ENCODE peak calls at places on chromosomes 16 and 17, in nine cellular contexts. H, I, J, R, B, Q, F, E and K are unnamed samples.
A peak's percentile ranks its signal among the peaks of the same experiment; 100 is the strongest.

GRCh38 chr17:82791532-82791931 is 39.7 kb downstream of the TBCD start:
- DNase-seq in H (peak; percentile 97), E (no peak), B (no peak), Q (peak; percentile 36), F (peak; percentile 96), J (no peak), I (no peak), R (no peak), K (no peak)

GRCh38 chr17:47324224-47325020 is 667 bp downstream of the EFCAB13 start:
- DNase-seq in I (peak; percentile 15), R (peak; percentile 85), H (peak; percentile 83), B (peak; percentile 57), F (peak; percentile 42), J (peak; percentile 77), Q (peak; percentile 18), E (peak; percentile 24), K (peak; percentile 38)

GRCh38 chr17:67813803-67814180 is 11.5 kb upstream of the BPTF start:
- DNase-seq in H (no peak), I (no peak), Q (no peak), B (no peak), F (no peak), J (no peak), E (no peak), R (no peak), K (no peak)

GRCh38 chr16:87754535-87754934 is 11.3 kb downstream of the KLHDC4 start:
- DNase-seq in I (no peak), H (no peak), Q (no peak), J (no peak), R (no peak), E (no peak), F (no peak), B (no peak), K (no peak)

GRCh38 chr17:35376245-35376644 is 2.8 kb upstream of the SLFN11 start:
- DNase-seq in H (peak; percentile 35), J (no peak), F (no peak), Q (peak; percentile 38), E (no peak), R (no peak), I (no peak), B (no peak), K (no peak)

GRCh38 chr16:13060932-13061331 is 159.5 kb downstream of the SHISA9 start:
- DNase-seq in R (no peak), B (no peak), H (no peak), E (no peak), I (no peak), Q (no peak), F (no peak), J (no peak), K (no peak)

GRCh38 chr17:13362341-13363122 is 239.2 kb downstream of the HS3ST3A1 start:
- DNase-seq in F (peak; percentile 25), Q (peak; percentile 60), H (peak; percentile 78), B (no peak), R (no peak), J (no peak), I (no peak), E (no peak), K (no peak)

GRCh38 chr17:19338031-19338990 is 24.2 kb downstream of the B9D1 start:
- DNase-seq in I (peak; percentile 38), F (peak; percentile 54), H (peak; percentile 66), E (peak; percentile 26), R (peak; percentile 86), B (peak; percentile 71), J (peak; percentile 77), Q (peak; percentile 22), K (peak; percentile 55)

GRCh38 chr17:63549289-63549945 is 860 bp upstream of the DCAF7 start:
- DNase-seq in R (no peak), I (no peak), H (no peak), E (no peak), J (no peak), B (no peak), Q (no peak), F (no peak), K (no peak)

GRCh38 chr16:14199624-14200023 is 128.5 kb downstream of the MRTFB start:
- DNase-seq in Q (peak; percentile 37), E (no peak), H (no peak), B (no peak), R (no peak), F (peak; percentile 66), J (no peak), I (no peak), K (no peak)

GRCh38 chr17:42023524-42024349 is 3.8 kb downstream of the NKIRAS2 start:
- DNase-seq in B (no peak), F (no peak), I (no peak), E (no peak), H (no peak), J (no peak), Q (no peak), R (no peak), K (no peak)

GRCh38 chr16:1691276-1691675 is 13.2 kb downstream of the JPT2 start:
- DNase-seq in H (peak; percentile 71), I (no peak), B (no peak), J (no peak), F (peak; percentile 42), E (no peak), R (no peak), Q (peak; percentile 19), K (no peak)

GRCh38 chr16:21167360-21167759 is 8.9 kb downstream of the LDAF1 start:
- DNase-seq in H (peak; percentile 100), J (no peak), E (no peak), I (no peak), B (no peak), Q (peak; percentile 90), F (peak; percentile 90), R (no peak), K (peak; percentile 24)

GRCh38 chr17:58741121-58741625 is 14.5 kb upstream of the PPM1E start:
- DNase-seq in H (no peak), E (no peak), B (no peak), J (no peak), R (no peak), Q (peak; percentile 17), F (no peak), I (no peak), K (no peak)

GRCh38 chr17:71966055-71966454 is 154.8 kb upstream of the SOX9 start:
- DNase-seq in F (peak; percentile 11), H (no peak), I (no peak), B (no peak), J (no peak), E (no peak), R (no peak), Q (no peak), K (no peak)

GRCh38 chr16:11604783-11605563 is 18.3 kb upstream of the LITAF start:
- DNase-seq in H (no peak), E (no peak), F (no peak), Q (no peak), I (no peak), J (no peak), R (peak; percentile 77), B (no peak), K (no peak)

GRCh38 chr17:2634361-2634960 is 41.0 kb downstream of the PAFAH1B1 start:
- DNase-seq in B (no peak), J (peak; percentile 38), I (no peak), Q (peak; percentile 23), R (no peak), H (peak; percentile 89), F (peak; percentile 84), E (no peak), K (peak; percentile 97)

GRCh38 chr17:19876524-19877161 is 8.9 kb upstream of the ULK2 start:
- DNase-seq in R (no peak), Q (no peak), E (no peak), J (peak; percentile 56), F (no peak), H (no peak), I (no peak), B (peak; percentile 65), K (no peak)

GRCh38 chr17:62794666-62794971 is 13.5 kb downstream of the MARCHF10 start:
- DNase-seq in E (no peak), J (no peak), R (no peak), H (no peak), B (no peak), I (no peak), Q (no peak), F (no peak), K (no peak)

GRCh38 chr17:36746654-36747053 is 145.3 kb downstream of the MRM1 start:
- DNase-seq in B (no peak), F (no peak), R (no peak), H (no peak), Q (no peak), I (no peak), J (no peak), E (no peak), K (no peak)

GRCh38 chr17:82963104-82963950 is 116.1 kb upstream of the METRNL start:
- DNase-seq in F (peak; percentile 87), B (peak; percentile 31), J (peak; percentile 56), E (no peak), Q (peak; percentile 84), I (no peak), R (peak; percentile 94), H (no peak), K (no peak)

GRCh38 chr16:83675136-83675535 is 132.6 kb upstream of the HSBP1 start:
- DNase-seq in F (peak; percentile 49), R (no peak), E (no peak), B (no peak), I (no peak), J (no peak), H (no peak), Q (peak; percentile 25), K (no peak)

GRCh38 chr17:66654341-66654740 is 180.6 kb upstream of the CACNG5 start:
- DNase-seq in Q (peak; percentile 67), R (no peak), J (no peak), B (no peak), I (no peak), E (no peak), H (no peak), F (peak; percentile 16), K (no peak)

GRCh38 chr16:65278874-65279273 is 157.0 kb upstream of the CDH11 start:
- DNase-seq in R (no peak), H (no peak), E (no peak), F (no peak), B (no peak), I (no peak), Q (no peak), J (no peak), K (no peak)

GRCh38 chr16:51932317-51932716 is 614.6 kb downstream of the TOX3 start:
- DNase-seq in E (no peak), R (no peak), H (no peak), J (no peak), I (no peak), Q (no peak), B (no peak), F (no peak), K (no peak)

GRCh38 chr17:32461853-32462617 is 17.7 kb downstream of the PSMD11 start:
- DNase-seq in I (peak; percentile 15), Q (peak; percentile 52), J (peak; percentile 72), H (peak; percentile 77), B (peak; percentile 66), F (peak; percentile 69), R (no peak), E (no peak), K (no peak)

GRCh38 chr16:81654346-81654745 is 124.7 kb upstream of the PLCG2 start:
- DNase-seq in E (no peak), H (no peak), Q (no peak), B (no peak), R (no peak), F (no peak), J (no peak), I (no peak), K (no peak)

GRCh38 chr16:27315333-27316037 is 1.7 kb downstream of the IL4R start:
- DNase-seq in B (peak; percentile 43), J (peak; percentile 83), E (no peak), R (peak; percentile 82), F (no peak), Q (peak; percentile 43), I (no peak), H (peak; percentile 35), K (peak; percentile 67)

GRCh38 chr17:78600181-78600651 is 23.0 kb upstream of the DNAH17 start:
- DNase-seq in J (no peak), E (no peak), Q (peak; percentile 37), I (no peak), H (peak; percentile 72), B (no peak), F (peak; percentile 83), R (peak; percentile 62), K (no peak)

GRCh38 chr16:80666378-80667257 is 125.8 kb downstream of the DYNLRB2 start:
- DNase-seq in H (no peak), F (no peak), Q (no peak), J (no peak), I (no peak), E (no peak), R (no peak), B (no peak), K (no peak)

GRCh38 chr16:57781349-57781740 is 20.9 kb downstream of the KIFC3 start:
- DNase-seq in B (no peak), J (no peak), E (no peak), F (no peak), I (no peak), H (no peak), Q (no peak), R (peak; percentile 20), K (no peak)